ENCODE peak calls at places on chromosomes 13 and 19, in four cellular contexts. One of them, this sample, is unnamed.

GRCh38 chr19:51746731-51747130 is 4.9 kb downstream of the FPR1 start:
- DNase-seq in EL: no peak
- DNase-seq in endothelial cell: no peak
- DNase-seq in C1 segment of cervical spinal cord: no peak
- DNase-seq in this sample: no peak

GRCh38 chr19:14516746-14517438 is 1.3 kb downstream of the DNAJB1 start:
- DNase-seq in endothelial cell: no peak
- DNase-seq in C1 segment of cervical spinal cord: peak
- DNase-seq in EL: peak
- DNase-seq in this sample: no peak

GRCh38 chr19:28027116-28027515 is 1185.8 kb downstream of the UQCRFS1 start:
- DNase-seq in C1 segment of cervical spinal cord: no peak
- DNase-seq in endothelial cell: no peak
- DNase-seq in EL: no peak
- DNase-seq in this sample: no peak

GRCh38 chr13:42996584-42996983 is 4.5 kb upstream of the EPSTI1 start:
- DNase-seq in C1 segment of cervical spinal cord: no peak
- DNase-seq in endothelial cell: no peak
- DNase-seq in EL: peak
- DNase-seq in this sample: no peak

GRCh38 chr19:32651729-32652140 is 23.2 kb downstream of the ANKRD27 start:
- DNase-seq in endothelial cell: no peak
- DNase-seq in C1 segment of cervical spinal cord: peak
- DNase-seq in EL: no peak
- DNase-seq in this sample: no peak

GRCh38 chr13:46641274-46642081 is 88.5 kb downstream of the LRCH1 start:
- DNase-seq in C1 segment of cervical spinal cord: no peak
- DNase-seq in EL: no peak
- DNase-seq in endothelial cell: no peak
- DNase-seq in this sample: no peak

GRCh38 chr13:106078191-106078590 is 457.3 kb downstream of the EFNB2 start:
- DNase-seq in EL: peak
- DNase-seq in C1 segment of cervical spinal cord: no peak
- DNase-seq in endothelial cell: no peak
- DNase-seq in this sample: no peak

GRCh38 chr13:90628471-90628870 is 719.0 kb upstream of the MIR17HG start:
- DNase-seq in endothelial cell: no peak
- DNase-seq in C1 segment of cervical spinal cord: no peak
- DNase-seq in EL: no peak
- DNase-seq in this sample: no peak

GRCh38 chr13:34993470-34993869 is 51.4 kb downstream of the NBEA start:
- DNase-seq in endothelial cell: no peak
- DNase-seq in C1 segment of cervical spinal cord: no peak
- DNase-seq in EL: peak
- DNase-seq in this sample: no peak

GRCh38 chr19:35397064-35397463 is 26.2 kb downstream of the GPR42 start:
- DNase-seq in EL: no peak
- DNase-seq in endothelial cell: no peak
- DNase-seq in C1 segment of cervical spinal cord: no peak
- DNase-seq in this sample: no peak

GRCh38 chr19:12933287-12934072 is at the start of gene FARSA:
- DNase-seq in endothelial cell: peak
- DNase-seq in C1 segment of cervical spinal cord: peak
- DNase-seq in EL: peak
- DNase-seq in this sample: peak

GRCh38 chr19:42662714-42663113 is 68.0 kb upstream of the CEACAM8 start:
- DNase-seq in C1 segment of cervical spinal cord: no peak
- DNase-seq in endothelial cell: no peak
- DNase-seq in EL: no peak
- DNase-seq in this sample: no peak

This sample was measured in esophagus squamous epithelium.